ENCODE peak calls at places on chromosomes 11 and 22, in four cellular contexts. S is H1, F is AG10803, D is MM.1S. G is an unnamed sample.

GRCh38 chr11:7021318-7021717 is 1.0 kb downstream of the NLRP14 start:
- DNase-seq in D (no peak), F (no peak), S (no peak), G (no peak)

GRCh38 chr22:25564979-25565677 is 653 bp downstream of the GRK3 start:
- DNase-seq in S (peak), D (no peak), F (no peak), G (no peak)

GRCh38 chr22:36463783-36464184 is 17.7 kb downstream of the TXN2 start:
- DNase-seq in S (no peak), D (no peak), F (no peak), G (no peak)

GRCh38 chr11:123545726-123546125 is 108.7 kb downstream of the SCN3B start:
- DNase-seq in F (peak), D (no peak), S (no peak), G (no peak)

GRCh38 chr11:74009675-74010305 is 905 bp upstream of the UCP3 start:
- DNase-seq in D (no peak), S (no peak), F (no peak), G (no peak)

GRCh38 chr22:46462726-46463371 is 74.6 kb downstream of the CELSR1 start:
- DNase-seq in D (no peak), F (peak), S (no peak), G (peak)

GRCh38 chr11:106463796-106464201 is 386.3 kb downstream of the AASDHPPT start:
- DNase-seq in F (no peak), S (no peak), D (no peak), G (no peak)

GRCh38 chr11:62402226-62402625 is 16.6 kb upstream of the SCGB1A1 start:
- DNase-seq in D (no peak), S (no peak), F (peak), G (peak)

GRCh38 chr11:94120946-94121345 is 7.7 kb upstream of the PANX1 start:
- DNase-seq in S (no peak), F (no peak), D (no peak), G (no peak)

GRCh38 chr22:28798810-28799124 is 1.6 kb downstream of the XBP1 start:
- DNase-seq in S (no peak), F (no peak), D (no peak), G (no peak)

GRCh38 chr22:46500201-46500600 is 37.2 kb downstream of the CELSR1 start:
- DNase-seq in S (peak), D (no peak), F (no peak), G (no peak)

GRCh38 chr11:116725434-116726221 is 47.2 kb downstream of the BUD13 start:
- DNase-seq in D (no peak), F (peak), S (no peak), G (peak)

GRCh38 chr22:32617883-32618282 is 143.3 kb downstream of the FBXO7 start:
- DNase-seq in F (no peak), S (no peak), D (no peak), G (peak)

GRCh38 chr11:66408488-66409214 is 12.2 kb upstream of the NPAS4 start:
- DNase-seq in S (peak), F (peak), D (peak), G (peak)

GRCh38 chr11:84234462-84235202 is 948.5 kb upstream of the CCDC90B start:
- DNase-seq in S (no peak), D (no peak), F (no peak), G (no peak)

GRCh38 chr11:84322211-84322610 is 1036.0 kb upstream of the CCDC90B start:
- DNase-seq in D (no peak), F (no peak), S (no peak), G (no peak)

GRCh38 chr11:72743321-72744221 is 8.6 kb downstream of the ARAP1 start:
- DNase-seq in F (no peak), S (no peak), D (no peak), G (no peak)

GRCh38 chr11:131099013-131099412 is 182.7 kb upstream of the SNX19 start:
- DNase-seq in S (no peak), D (no peak), F (peak), G (peak)

GRCh38 chr11:22337571-22338464 is at the start of gene SLC17A6:
- DNase-seq in S (peak), D (peak), F (peak), G (peak)

GRCh38 chr11:12077535-12078280 is 32.7 kb upstream of the MICAL2 start:
- DNase-seq in D (no peak), S (no peak), F (no peak), G (no peak)

GRCh38 chr11:34086554-34087278 is 18.7 kb upstream of the NAT10 start:
- DNase-seq in F (peak), S (no peak), D (peak), G (no peak)

GRCh38 chr22:37163618-37164534 is 14.2 kb upstream of the IL2RB start:
- DNase-seq in D (no peak), S (no peak), F (no peak), G (no peak)

GRCh38 chr22:19992481-19992911 is 24.1 kb downstream of the ARVCF start:
- DNase-seq in F (no peak), D (no peak), S (no peak), G (no peak)

GRCh38 chr11:111759375-111759774 is 6.8 kb downstream of the PPP2R1B start:
- DNase-seq in S (no peak), F (no peak), D (no peak), G (no peak)

GRCh38 chr11:37525336-37525735 is 927.3 kb upstream of the RAG2 start:
- DNase-seq in F (no peak), S (no peak), D (no peak), G (no peak)

GRCh38 chr11:2131371-2132228 is 7.6 kb downstream of the IGF2 start:
- DNase-seq in D (no peak), F (no peak), S (no peak), G (no peak)

GRCh38 chr11:8779732-8780131 is 97.1 kb downstream of the RPL27A start:
- DNase-seq in F (no peak), D (no peak), S (no peak), G (no peak)

GRCh38 chr22:46774456-46775363 is 12.3 kb downstream of the TBC1D22A start:
- DNase-seq in D (no peak), S (no peak), F (no peak), G (no peak)

GRCh38 chr11:124172076-124172475 is 11.1 kb upstream of the OR10D3 start:
- DNase-seq in S (no peak), D (no peak), F (no peak), G (no peak)

GRCh38 chr11:117851091-117851490 is 25.4 kb downstream of the FXYD6 start:
- DNase-seq in F (peak), S (no peak), D (no peak), G (no peak)

GRCh38 chr11:74090701-74091100 is 80.1 kb downstream of the C2CD3 start:
- DNase-seq in D (no peak), S (no peak), F (no peak), G (peak)

GRCh38 chr11:7578276-7578955 is 64.6 kb downstream of the PPFIBP2 start:
- DNase-seq in F (no peak), S (no peak), D (no peak), G (no peak)

GRCh38 chr11:129766858-129767604 is 48.6 kb upstream of the TMEM45B start:
- DNase-seq in F (peak), S (peak), D (peak), G (peak)

GRCh38 chr11:20027546-20028014 is 132.7 kb downstream of the DBX1 start:
- DNase-seq in S (no peak), D (no peak), F (no peak), G (peak)

GRCh38 chr11:10490398-10491232 is 35.6 kb downstream of the AMPD3 start:
- DNase-seq in D (no peak), F (peak), S (no peak), G (peak)

GRCh38 chr11:106389096-106389495 is 311.6 kb downstream of the AASDHPPT start:
- DNase-seq in F (peak), S (no peak), D (no peak), G (peak)

DNA sequence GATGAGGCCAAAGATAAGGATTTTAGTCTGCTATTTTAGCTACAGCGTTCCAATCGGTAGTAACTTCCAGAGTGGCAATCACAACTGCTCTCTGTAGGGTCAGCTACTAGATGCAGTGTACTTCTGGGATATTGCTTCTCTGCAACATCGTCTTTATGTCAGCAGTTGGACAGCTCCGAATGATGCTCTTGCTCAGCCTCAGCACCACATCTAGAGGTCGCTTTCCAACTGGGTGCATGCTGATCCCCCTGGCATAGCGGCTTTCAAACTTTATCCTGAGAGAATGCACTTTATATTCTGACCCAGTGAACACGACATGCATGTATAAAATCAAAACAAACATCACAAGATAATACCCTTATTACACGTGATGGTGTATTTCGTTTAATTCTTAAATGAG is 219.6 kb downstream of the C11orf87 start:
- DNase-seq in F (peak), D (peak), S (no peak), G (peak)
- TF ChIP-seq CTCF in F (peak), D (no peak), S (peak), G (peak)

GRCh38 chr22:23376256-23376655 is 195.9 kb downstream of the BCR start:
- DNase-seq in F (no peak), S (peak), D (peak), G (no peak)
- TF ChIP-seq CTCF in F (peak), S (peak), D (peak), G (peak)

GRCh38 chr11:134124660-134125451 is 56.0 kb downstream of the JAM3 start:
- DNase-seq in D (peak), S (peak), F (peak), G (peak)
- TF ChIP-seq CTCF in D (no peak), S (no peak), F (no peak), G (no peak)

GRCh38 chr11:75260396-75260795 is 19.8 kb downstream of the TPBGL start:
- DNase-seq in F (no peak), S (no peak), D (no peak), G (no peak)

GRCh38 chr11:75262436-75262835 is 21.9 kb downstream of the TPBGL start:
- DNase-seq in D (no peak), S (no peak), F (no peak), G (no peak)

GRCh38 chr11:75261902-75262361 is 21.4 kb downstream of the TPBGL start:
- DNase-seq in D (no peak), F (no peak), S (no peak), G (no peak)

GRCh38 chr11:75262961-75263852 is 22.6 kb downstream of the TPBGL start:
- DNase-seq in D (no peak), S (no peak), F (no peak), G (no peak)

GRCh38 chr11:75261474-75261847 is 20.9 kb downstream of the TPBGL start:
- DNase-seq in F (no peak), D (no peak), S (no peak), G (no peak)
- TF ChIP-seq CTCF in F (no peak), D (no peak), S (no peak), G (no peak)

GRCh38 chr11:120941000-120941399 is 82.9 kb upstream of the TBCEL start:
- DNase-seq in S (no peak), F (no peak), D (no peak), G (no peak)

GRCh38 chr11:120940297-120940847 is 83.5 kb upstream of the TBCEL start:
- DNase-seq in D (no peak), S (no peak), F (no peak), G (no peak)

GRCh38 chr11:120950880-120951279 is 73.0 kb upstream of the TBCEL start:
- DNase-seq in S (no peak), F (no peak), D (no peak), G (no peak)

GRCh38 chr11:120942701-120943100 is 81.2 kb upstream of the TBCEL start:
- DNase-seq in S (no peak), D (no peak), F (no peak), G (no peak)

DNA sequence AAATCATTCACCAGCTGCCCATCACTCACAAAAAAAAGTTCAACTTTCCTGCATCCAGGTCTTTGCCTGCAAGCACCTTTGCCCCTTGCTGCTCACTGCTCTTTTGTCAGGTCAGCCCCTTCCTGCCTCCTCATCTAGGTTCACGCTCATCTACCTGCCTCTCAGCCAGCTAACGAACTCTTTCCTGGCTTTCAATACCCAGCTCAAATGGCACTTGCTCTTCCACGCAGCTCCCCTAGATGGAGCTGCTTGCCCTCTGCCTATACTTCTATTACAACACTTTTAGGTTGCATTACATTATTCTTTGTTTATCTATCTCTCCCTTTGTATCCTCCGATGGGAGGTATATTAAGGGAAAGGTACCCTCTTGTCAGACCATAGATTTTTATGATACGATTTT is 78.9 kb upstream of the TBCEL start:
- DNase-seq in S (no peak), F (no peak), D (no peak), G (no peak)
- TF ChIP-seq CTCF in S (peak), F (no peak), D (peak), G (peak)

DNA sequence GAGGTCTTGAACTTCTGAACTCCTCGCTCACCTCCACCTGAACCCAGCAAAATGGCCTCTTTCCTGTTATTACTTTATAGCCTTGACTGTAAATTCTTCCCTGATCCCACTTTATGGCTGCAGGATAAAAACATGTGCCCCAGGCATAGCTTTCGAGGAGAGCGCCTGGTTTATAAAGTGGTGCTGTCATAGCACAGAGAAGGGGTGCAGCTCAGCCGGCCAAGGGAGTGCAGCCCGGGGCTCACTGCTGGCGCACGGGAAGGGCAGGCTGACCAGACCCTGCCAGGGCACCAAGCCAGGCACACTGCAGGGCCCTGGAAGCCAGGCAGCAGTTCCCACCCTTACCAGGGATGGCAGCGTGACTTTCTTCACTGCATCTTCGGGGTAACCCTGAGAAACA is 50.9 kb downstream of the ISX start:
- DNase-seq in D (no peak), S (no peak), F (no peak), G (no peak)
- TF ChIP-seq CTCF in D (no peak), S (no peak), F (no peak), G (no peak)